ENCODE peak calls at places on chromosomes 6 and 20, in nine cellular contexts. E is RPMI7951; K is MCF 10A; A is NCI-H2081 treated with DMSO at 0.1 percent for 48 hours; J is T follicular helper cell; U is HTR-8/SVneo; W is renal cortical epithelial cell; L is naive thymus-derived CD4-positive, alpha-beta T cell; Y is stomach. X is an unnamed sample.

GRCh38 chr20:62063601-62063980 is 2.1 kb downstream of the TAF4 start:
- DNase-seq in A (no peak), U (no peak), J (no peak), W (no peak), K (no peak), E (peak), L (no peak), Y (no peak), X (no peak)

GRCh38 chr20:46784450-46785127 is 75.1 kb downstream of the SLC2A10 start:
- DNase-seq in E (peak), A (no peak), U (peak), K (no peak), J (no peak), Y (no peak), L (no peak), W (peak), X (no peak)

GRCh38 chr6:43282060-43282459 is 16.0 kb upstream of the SLC22A7 start:
- DNase-seq in E (no peak), A (no peak), K (no peak), Y (no peak), L (no peak), J (no peak), U (no peak), W (no peak), X (no peak)

GRCh38 chr20:36717657-36718056 is 28.2 kb downstream of the NDRG3 start:
- DNase-seq in L (peak), U (no peak), W (peak), Y (no peak), J (no peak), A (no peak), K (peak), E (peak), X (no peak)

GRCh38 chr6:31113861-31114539 is 600 bp upstream of the PSORS1C1 start:
- DNase-seq in Y (no peak), W (no peak), J (no peak), U (peak), A (no peak), K (no peak), E (peak), L (no peak), X (no peak)

GRCh38 chr6:6699741-6700367 is 111.3 kb downstream of the LY86 start:
- DNase-seq in W (peak), A (peak), Y (peak), K (peak), E (peak), U (peak), L (no peak), J (no peak), X (no peak)

GRCh38 chr20:53899351-53900167 is 170.8 kb downstream of the BCAS1 start:
- DNase-seq in J (peak), L (peak), Y (peak), K (peak), U (peak), A (no peak), E (peak), W (peak), X (peak)

GRCh38 chr20:20466341-20466879 is 98.5 kb downstream of the INSM1 start:
- DNase-seq in E (peak), Y (no peak), L (no peak), A (no peak), J (no peak), K (peak), W (peak), U (no peak), X (no peak)

GRCh38 chr20:36167826-36168634 is 13.5 kb downstream of the EPB41L1 start:
- DNase-seq in A (no peak), L (no peak), W (peak), U (peak), J (no peak), Y (no peak), E (peak), K (peak), X (no peak)

GRCh38 chr6:84657486-84657885 is 106.9 kb downstream of the TBX18 start:
- DNase-seq in L (no peak), E (peak), U (no peak), J (no peak), A (no peak), Y (no peak), W (peak), K (no peak), X (no peak)

GRCh38 chr6:47308674-47309325 is 905 bp downstream of the TNFRSF21 start:
- DNase-seq in E (no peak), J (no peak), L (no peak), K (peak), U (peak), Y (peak), A (no peak), W (no peak), X (no peak)

GRCh38 chr20:18388860-18389259 is 78.0 kb downstream of the DZANK1 start:
- DNase-seq in U (peak), W (peak), E (peak), L (no peak), J (no peak), Y (no peak), K (peak), A (no peak), X (no peak)

GRCh38 chr6:158686791-158687381 is 37.0 kb downstream of the SYTL3 start:
- DNase-seq in W (no peak), E (no peak), A (no peak), Y (no peak), U (no peak), K (no peak), L (peak), J (peak), X (peak)

GRCh38 chr6:105642708-105643107 is 239.8 kb upstream of the PREP start:
- DNase-seq in Y (no peak), W (no peak), L (no peak), K (peak), J (no peak), U (no peak), A (no peak), E (peak), X (no peak)

GRCh38 chr6:127690092-127690491 is 113.1 kb downstream of the C6orf58 start:
- DNase-seq in U (peak), J (no peak), L (no peak), E (peak), W (peak), Y (no peak), K (peak), A (no peak), X (no peak)

GRCh38 chr6:48917233-48917632 is 545.8 kb downstream of the MMUT start:
- DNase-seq in U (no peak), E (no peak), W (no peak), A (no peak), K (no peak), J (no peak), Y (no peak), L (no peak), X (no peak)

GRCh38 chr6:149087898-149088297 is 229.6 kb upstream of the TAB2 start:
- DNase-seq in K (no peak), A (no peak), Y (no peak), E (no peak), W (no peak), J (no peak), U (no peak), L (no peak), X (no peak)

GRCh38 chr6:80543598-80544181 is 437.2 kb downstream of the BCKDHB start:
- DNase-seq in L (no peak), J (no peak), Y (no peak), A (no peak), W (peak), K (peak), U (peak), E (peak), X (no peak)

GRCh38 chr6:57177545-57178225 is 5.6 kb downstream of the BAG2 start:
- DNase-seq in U (no peak), K (no peak), E (no peak), Y (no peak), L (no peak), A (no peak), J (no peak), W (no peak), X (no peak)

GRCh38 chr6:9025796-9026195 is 590.5 kb upstream of the SLC35B3 start:
- DNase-seq in J (no peak), L (no peak), E (peak), A (no peak), W (no peak), U (no peak), Y (no peak), K (no peak), X (no peak)

GRCh38 chr20:31721408-31722332 is 998 bp downstream of the BCL2L1 start:
- DNase-seq in A (no peak), L (no peak), W (no peak), U (no peak), Y (peak), K (peak), J (no peak), E (no peak), X (no peak)

GRCh38 chr6:118708736-118709135 is 57.3 kb upstream of the CEP85L start:
- DNase-seq in J (no peak), L (no peak), W (no peak), U (no peak), K (peak), A (no peak), E (no peak), Y (no peak), X (no peak)